ENCODE peak calls at places on chromosomes 16 and 17, in nine cellular contexts. H, N, F, B, Z, C, S, X and A are unnamed samples.

GRCh38 chr16:55116165-55116894 is 185.7 kb downstream of the IRX5 start:
- DNase-seq in H (no peak), N (no peak), F (no peak), B (no peak), Z (no peak), C (no peak), S (peak; percentile 95), X (peak; percentile 29), A (no peak)

GRCh38 chr17:40023590-40024292 is 8.5 kb downstream of the CSF3 start:
- DNase-seq in H (no peak), N (no peak), F (peak; percentile 87), B (no peak), Z (no peak), C (peak; percentile 50), S (no peak), X (no peak), A (no peak)

GRCh38 chr16:89770367-89770766 is 46.1 kb downstream of the FANCA start:
- DNase-seq in H (no peak), N (no peak), F (no peak), B (no peak), Z (no peak), C (no peak), S (no peak), X (no peak), A (no peak)

GRCh38 chr17:12074346-12074745 is 53.7 kb downstream of the MAP2K4 start:
- DNase-seq in H (no peak), N (no peak), F (no peak), B (no peak), Z (no peak), C (no peak), S (no peak), X (no peak), A (no peak)

GRCh38 chr17:76278952-76279741 is 14.0 kb downstream of the UBALD2 start:
- DNase-seq in H (peak; percentile 86), N (peak; percentile 91), F (peak; percentile 94), B (peak; percentile 87), Z (peak; percentile 89), C (peak; percentile 89), S (peak; percentile 41), X (peak; percentile 59), A (no peak)

GRCh38 chr16:22948058-22948602 is 134.2 kb downstream of the HS3ST2 start:
- DNase-seq in H (no peak), N (peak; percentile 78), F (no peak), B (no peak), Z (no peak), C (no peak), S (no peak), X (no peak), A (peak; percentile 92)

GRCh38 chr17:7293131-7293557 is 1.3 kb downstream of the YBX2 start:
- DNase-seq in H (no peak), N (no peak), F (no peak), B (no peak), Z (no peak), C (no peak), S (no peak), X (no peak), A (no peak)

GRCh38 chr17:80005360-80006338 is 30.0 kb downstream of the TBC1D16 start:
- DNase-seq in H (no peak), N (peak; percentile 73), F (no peak), B (peak; percentile 51), Z (no peak), C (no peak), S (no peak), X (peak; percentile 28), A (no peak)

GRCh38 chr16:12168054-12169018 is 191.8 kb downstream of the SNX29 start:
- DNase-seq in H (no peak), N (no peak), F (no peak), B (no peak), Z (no peak), C (no peak), S (no peak), X (no peak), A (no peak)

GRCh38 chr16:68784721-68785120 is 47.6 kb downstream of the CDH1 start:
- DNase-seq in H (no peak), N (no peak), F (no peak), B (no peak), Z (no peak), C (no peak), S (no peak), X (no peak), A (no peak)

GRCh38 chr17:16942141-16943031 is 29.5 kb downstream of the TNFRSF13B start:
- DNase-seq in H (peak; percentile 12), N (no peak), F (peak; percentile 64), B (peak; percentile 2), Z (no peak), C (no peak), S (no peak), X (no peak), A (peak; percentile 62)

GRCh38 chr16:85289760-85290625 is 177.7 kb upstream of the CIBAR2 start:
- DNase-seq in H (no peak), N (no peak), F (no peak), B (no peak), Z (no peak), C (no peak), S (no peak), X (no peak), A (no peak)
- TF ChIP-seq CTCF in H (no peak), N (no peak), F (no peak), B (no peak), Z (no peak), C (no peak), S (no peak), X (peak; percentile 16), A (no peak)

GRCh38 chr16:59048876-59049275 is 314.8 kb upstream of the GOT2 start:
- DNase-seq in H (no peak), N (no peak), F (no peak), B (no peak), Z (no peak), C (no peak), S (no peak), X (no peak), A (no peak)

GRCh38 chr16:59045496-59045895 is 311.4 kb upstream of the GOT2 start:
- DNase-seq in H (no peak), N (no peak), F (no peak), B (no peak), Z (no peak), C (no peak), S (no peak), X (no peak), A (no peak)

GRCh38 chr16:59044616-59045015 is 310.5 kb upstream of the GOT2 start:
- DNase-seq in H (no peak), N (no peak), F (no peak), B (no peak), Z (no peak), C (no peak), S (no peak), X (no peak), A (no peak)

GRCh38 chr16:59046335-59046734 is 312.2 kb upstream of the GOT2 start:
- DNase-seq in H (no peak), N (no peak), F (no peak), B (no peak), Z (no peak), C (no peak), S (no peak), X (peak; percentile 84), A (no peak)

DNA sequence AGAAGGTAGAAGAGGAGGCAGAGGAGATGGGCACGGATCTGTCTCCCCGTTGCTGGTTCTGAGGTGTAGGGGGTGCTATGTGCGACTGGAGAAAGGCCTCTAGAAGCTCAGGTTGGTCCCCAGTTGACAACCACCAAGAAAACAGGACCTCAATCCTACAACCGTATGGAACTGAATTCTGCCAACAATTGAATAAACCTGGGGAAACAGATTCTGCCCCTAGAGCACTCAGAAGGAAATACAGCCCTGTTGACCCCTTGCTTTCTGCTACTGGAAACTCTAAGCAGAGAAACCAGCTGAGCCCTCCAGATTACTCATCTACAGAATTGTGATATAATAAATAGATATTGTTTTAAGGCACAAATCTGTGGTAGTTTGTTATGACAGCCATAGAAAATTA is 313.0 kb upstream of the GOT2 start:
- DNase-seq in H (no peak), N (peak; percentile 68), F (no peak), B (no peak), Z (no peak), C (no peak), S (no peak), X (no peak), A (no peak)
- TF ChIP-seq CTCF in H (no peak), N (peak; percentile 49), F (no peak), B (no peak), Z (no peak), C (no peak), S (no peak), X (peak; percentile 21), A (peak; percentile 37)

DNA sequence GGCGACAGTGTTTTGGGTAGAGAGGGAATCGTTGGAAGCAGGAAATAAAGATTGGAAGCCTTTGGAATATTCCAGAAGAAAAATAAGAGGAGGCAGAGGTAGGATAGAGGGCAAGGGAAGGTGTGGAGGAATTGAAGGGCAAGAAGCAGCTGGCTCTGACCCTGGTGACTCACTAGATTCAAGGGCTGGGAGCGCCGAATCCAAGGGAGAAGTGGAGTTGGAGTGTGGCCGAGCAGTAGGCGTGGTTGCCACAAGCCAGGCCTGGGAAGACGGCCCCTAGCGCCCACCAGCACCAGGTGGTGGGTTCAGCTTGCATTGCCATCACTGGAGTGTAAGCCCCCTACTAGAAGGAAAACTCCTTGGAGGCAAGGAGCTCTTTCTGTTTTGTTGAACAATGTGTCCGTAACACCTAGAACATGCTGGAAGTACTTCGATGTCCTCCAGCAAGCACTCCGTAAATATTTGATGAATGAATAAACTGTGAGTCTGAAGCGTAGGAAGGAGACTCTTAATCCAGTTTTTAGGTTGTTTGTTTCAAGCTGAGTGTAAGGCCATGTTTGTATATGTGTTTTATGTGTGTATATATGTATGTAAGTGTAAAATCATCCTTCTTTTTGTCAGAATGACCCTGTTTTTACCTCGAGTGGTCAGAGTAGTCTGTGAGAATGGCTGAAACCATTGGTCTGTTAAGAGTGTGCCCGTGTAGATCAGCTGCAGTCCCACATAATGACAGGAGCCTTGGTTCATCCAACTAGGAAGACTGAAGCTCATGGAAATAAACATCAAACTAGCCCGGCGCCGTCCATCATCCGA is 139.5 kb downstream of the CMIP start:
- DNase-seq in H (no peak), N (no peak), F (peak; percentile 78), B (no peak), Z (peak; percentile 83), C (no peak), S (no peak), X (peak; percentile 75), A (peak; percentile 52)
- TF ChIP-seq CTCF in H (no peak), N (no peak), F (no peak), B (no peak), Z (no peak), C (no peak), S (no peak), X (no peak), A (no peak)

GRCh38 chr16:83830091-83830768 is 22.5 kb downstream of the HSBP1 start:
- DNase-seq in H (no peak), N (peak; percentile 43), F (no peak), B (no peak), Z (no peak), C (no peak), S (no peak), X (no peak), A (no peak)

GRCh38 chr16:83831451-83831987 is 23.7 kb downstream of the HSBP1 start:
- DNase-seq in H (no peak), N (peak; percentile 70), F (no peak), B (no peak), Z (no peak), C (no peak), S (no peak), X (no peak), A (no peak)

GRCh38 chr16:83830769-83831450 is 23.1 kb downstream of the HSBP1 start:
- DNase-seq in H (no peak), N (no peak), F (no peak), B (no peak), Z (no peak), C (no peak), S (no peak), X (no peak), A (no peak)

GRCh38 chr16:83826146-83826913 is 18.6 kb downstream of the HSBP1 start:
- DNase-seq in H (peak; percentile 80), N (peak; percentile 89), F (peak; percentile 91), B (peak; percentile 71), Z (peak; percentile 87), C (peak; percentile 82), S (peak; percentile 61), X (peak; percentile 83), A (no peak)
- TF ChIP-seq CTCF in H (peak; percentile 89), N (peak; percentile 96), F (peak; percentile 97), B (peak; percentile 89), Z (peak; percentile 90), C (peak; percentile 96), S (peak; percentile 94), X (peak; percentile 97), A (peak; percentile 95)